ENCODE peak calls at places on chromosome 18, in eight cellular contexts. One of them, this sample, is unnamed.

GRCh38 chr18:46167971-46168370 is 63.8 kb downstream of the HAUS1 start:
- DNase-seq in ovary: no peak
- DNase-seq in GM12878: peak
- DNase-seq in spleen: peak
- DNase-seq in GM12892: peak
- DNase-seq in IMR-90: no peak
- DNase-seq in lower leg skin: no peak
- DNase-seq in GM12891: peak
- DNase-seq in this sample: no peak

GRCh38 chr18:46243673-46244072 is 139.5 kb downstream of the HAUS1 start:
- DNase-seq in lower leg skin: no peak
- DNase-seq in IMR-90: no peak
- DNase-seq in GM12891: no peak
- DNase-seq in GM12878: no peak
- DNase-seq in GM12892: no peak
- DNase-seq in spleen: no peak
- DNase-seq in ovary: no peak
- DNase-seq in this sample: no peak

GRCh38 chr18:13893418-13893760 is 21.9 kb downstream of the MC2R start:
- DNase-seq in GM12878: peak
- DNase-seq in lower leg skin: no peak
- DNase-seq in IMR-90: no peak
- DNase-seq in GM12892: peak
- DNase-seq in ovary: no peak
- DNase-seq in spleen: no peak
- DNase-seq in GM12891: peak
- DNase-seq in this sample: no peak

GRCh38 chr18:21241224-21242131 is 554 bp upstream of the GREB1L start:
- DNase-seq in spleen: no peak
- DNase-seq in ovary: peak
- DNase-seq in IMR-90: no peak
- DNase-seq in GM12891: peak
- DNase-seq in GM12892: no peak
- DNase-seq in lower leg skin: no peak
- DNase-seq in GM12878: no peak
- DNase-seq in this sample: no peak

GRCh38 chr18:54805571-54806334 is 22.5 kb upstream of the RAB27B start:
- DNase-seq in ovary: no peak
- DNase-seq in IMR-90: peak
- DNase-seq in GM12892: no peak
- DNase-seq in spleen: no peak
- DNase-seq in GM12878: no peak
- DNase-seq in GM12891: no peak
- DNase-seq in lower leg skin: no peak
- DNase-seq in this sample: no peak

GRCh38 chr18:4068552-4069158 is 386.5 kb downstream of the DLGAP1 start:
- DNase-seq in GM12892: no peak
- DNase-seq in GM12878: peak
- DNase-seq in IMR-90: peak
- DNase-seq in ovary: no peak
- DNase-seq in GM12891: peak
- DNase-seq in lower leg skin: no peak
- DNase-seq in spleen: no peak
- DNase-seq in this sample: no peak

GRCh38 chr18:43271593-43272432 is 5.5 kb downstream of the SYT4 start:
- DNase-seq in GM12878: no peak
- DNase-seq in GM12892: no peak
- DNase-seq in GM12891: no peak
- DNase-seq in ovary: no peak
- DNase-seq in IMR-90: peak
- DNase-seq in lower leg skin: no peak
- DNase-seq in spleen: no peak
- DNase-seq in this sample: no peak

GRCh38 chr18:68662779-68663178 is 52.1 kb downstream of the TMX3 start:
- DNase-seq in GM12892: no peak
- DNase-seq in lower leg skin: no peak
- DNase-seq in GM12891: no peak
- DNase-seq in ovary: no peak
- DNase-seq in spleen: no peak
- DNase-seq in GM12878: no peak
- DNase-seq in IMR-90: peak
- DNase-seq in this sample: no peak

GRCh38 chr18:74294526-74294925 is 2.8 kb upstream of the CYB5A start:
- DNase-seq in GM12878: no peak
- DNase-seq in GM12892: no peak
- DNase-seq in lower leg skin: no peak
- DNase-seq in ovary: no peak
- DNase-seq in IMR-90: no peak
- DNase-seq in GM12891: no peak
- DNase-seq in spleen: no peak
- DNase-seq in this sample: peak

GRCh38 chr18:74289946-74290478 is 1.8 kb downstream of the CYB5A start:
- DNase-seq in spleen: no peak
- DNase-seq in lower leg skin: no peak
- DNase-seq in IMR-90: no peak
- DNase-seq in ovary: no peak
- DNase-seq in GM12878: no peak
- DNase-seq in GM12892: no peak
- DNase-seq in GM12891: no peak
- DNase-seq in this sample: no peak

GRCh38 chr18:74290831-74291770 is 662 bp downstream of the CYB5A start:
- DNase-seq in GM12892: no peak
- DNase-seq in GM12891: no peak
- DNase-seq in ovary: peak
- DNase-seq in GM12878: no peak
- DNase-seq in IMR-90: no peak
- DNase-seq in spleen: peak
- DNase-seq in lower leg skin: no peak
- DNase-seq in this sample: peak

GRCh38 chr18:74292541-74292858 is 737 bp upstream of the CYB5A start:
- DNase-seq in lower leg skin: no peak
- DNase-seq in spleen: no peak
- DNase-seq in GM12891: no peak
- DNase-seq in IMR-90: no peak
- DNase-seq in ovary: no peak
- DNase-seq in GM12878: no peak
- DNase-seq in GM12892: no peak
- DNase-seq in this sample: no peak

DNA sequence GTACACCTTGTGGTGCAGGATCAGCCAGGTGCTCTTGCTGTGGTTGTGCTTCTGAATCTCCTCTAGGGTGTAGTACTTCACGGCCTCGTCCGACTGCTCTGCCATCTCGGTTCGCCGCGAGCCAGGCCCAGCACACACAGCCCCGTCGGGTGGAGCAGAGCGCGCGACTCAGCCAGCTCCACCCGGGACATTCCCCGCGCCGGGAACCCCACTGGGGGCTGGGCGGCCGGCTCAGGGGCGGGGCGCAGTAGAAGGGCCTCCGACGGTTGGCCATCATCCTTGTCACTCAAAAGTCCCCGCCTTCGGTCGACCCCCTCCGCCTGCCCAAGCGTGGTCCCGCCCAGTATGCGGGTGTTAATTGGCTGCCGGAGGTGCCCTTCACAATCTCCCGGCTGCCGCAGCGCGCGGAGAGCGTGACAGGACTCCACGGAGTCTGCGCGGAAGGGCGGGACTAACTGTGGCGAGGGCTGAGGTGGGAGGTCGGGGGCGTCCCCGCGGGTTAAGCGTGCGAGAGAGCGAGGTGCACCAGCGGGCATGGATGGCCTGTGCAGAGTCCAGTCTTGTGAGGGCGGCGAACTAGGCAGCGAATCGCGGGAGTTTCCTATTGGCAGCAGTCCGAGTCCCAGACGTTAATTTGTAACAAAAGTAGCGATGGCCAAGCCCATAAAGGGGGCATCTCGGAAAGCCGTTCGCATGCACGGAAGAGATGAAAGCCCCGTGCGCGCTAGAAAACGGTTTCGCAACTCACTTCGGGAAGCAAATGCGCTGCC is at the start of gene CYB5A:
- DNase-seq in lower leg skin: peak
- DNase-seq in IMR-90: peak
- DNase-seq in GM12892: peak
- DNase-seq in spleen: peak
- DNase-seq in GM12878: peak
- DNase-seq in GM12891: peak
- DNase-seq in ovary: peak
- DNase-seq in this sample: peak
- TF ChIP-seq POLR2A in lower leg skin: no peak
- TF ChIP-seq POLR2A in IMR-90: no peak
- TF ChIP-seq POLR2A in GM12892: peak
- TF ChIP-seq POLR2A in spleen: no peak
- TF ChIP-seq POLR2A in GM12878: peak
- TF ChIP-seq POLR2A in GM12891: no peak
- TF ChIP-seq POLR2A in ovary: peak
- TF ChIP-seq POLR2A in this sample: peak

DNA sequence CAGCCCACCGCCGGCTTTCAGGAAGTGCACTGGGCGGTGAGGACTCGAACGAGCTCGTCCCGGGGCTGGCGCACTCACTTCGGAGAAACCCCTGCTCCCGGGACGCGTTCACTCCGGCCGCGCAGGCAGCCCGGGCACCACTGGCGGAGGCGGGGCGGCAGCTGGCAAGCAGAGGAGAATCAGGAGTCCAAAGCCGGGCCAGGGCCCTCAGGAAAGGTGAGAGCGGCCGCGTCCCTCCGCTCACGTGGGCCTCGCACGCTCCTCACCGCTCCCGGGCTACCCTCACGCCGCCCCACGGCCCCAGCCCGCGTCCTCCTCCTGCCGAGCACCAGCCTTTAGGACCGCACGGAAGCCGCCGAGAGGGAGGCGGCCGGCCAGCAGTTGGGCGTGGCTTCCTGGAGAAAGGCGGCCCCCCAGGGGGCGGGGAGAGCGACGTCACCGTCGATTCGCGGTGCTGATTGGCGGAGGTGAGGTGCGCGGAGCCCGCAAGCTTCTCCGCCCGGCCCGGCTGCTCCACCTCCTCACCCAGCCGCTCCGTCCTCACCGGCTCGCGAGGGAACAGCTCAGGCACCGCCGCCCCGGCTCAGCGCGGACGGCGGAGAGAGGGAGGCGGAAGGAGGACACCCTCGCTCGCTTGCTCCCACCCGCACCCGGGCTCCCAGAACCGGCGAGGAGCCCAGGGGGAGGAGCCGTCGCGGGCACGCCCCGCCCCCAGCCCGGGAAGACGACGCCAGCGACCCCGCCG is at the start of gene ZCCHC2:
- DNase-seq in GM12878: peak
- DNase-seq in IMR-90: peak
- DNase-seq in GM12891: peak
- DNase-seq in spleen: peak
- DNase-seq in lower leg skin: peak
- DNase-seq in GM12892: peak
- DNase-seq in ovary: peak
- DNase-seq in this sample: peak
- TF ChIP-seq POLR2A in GM12878: peak
- TF ChIP-seq POLR2A in IMR-90: peak
- TF ChIP-seq POLR2A in GM12891: no peak
- TF ChIP-seq POLR2A in spleen: no peak
- TF ChIP-seq POLR2A in lower leg skin: peak
- TF ChIP-seq POLR2A in GM12892: peak
- TF ChIP-seq POLR2A in ovary: peak
- TF ChIP-seq POLR2A in this sample: peak

DNA sequence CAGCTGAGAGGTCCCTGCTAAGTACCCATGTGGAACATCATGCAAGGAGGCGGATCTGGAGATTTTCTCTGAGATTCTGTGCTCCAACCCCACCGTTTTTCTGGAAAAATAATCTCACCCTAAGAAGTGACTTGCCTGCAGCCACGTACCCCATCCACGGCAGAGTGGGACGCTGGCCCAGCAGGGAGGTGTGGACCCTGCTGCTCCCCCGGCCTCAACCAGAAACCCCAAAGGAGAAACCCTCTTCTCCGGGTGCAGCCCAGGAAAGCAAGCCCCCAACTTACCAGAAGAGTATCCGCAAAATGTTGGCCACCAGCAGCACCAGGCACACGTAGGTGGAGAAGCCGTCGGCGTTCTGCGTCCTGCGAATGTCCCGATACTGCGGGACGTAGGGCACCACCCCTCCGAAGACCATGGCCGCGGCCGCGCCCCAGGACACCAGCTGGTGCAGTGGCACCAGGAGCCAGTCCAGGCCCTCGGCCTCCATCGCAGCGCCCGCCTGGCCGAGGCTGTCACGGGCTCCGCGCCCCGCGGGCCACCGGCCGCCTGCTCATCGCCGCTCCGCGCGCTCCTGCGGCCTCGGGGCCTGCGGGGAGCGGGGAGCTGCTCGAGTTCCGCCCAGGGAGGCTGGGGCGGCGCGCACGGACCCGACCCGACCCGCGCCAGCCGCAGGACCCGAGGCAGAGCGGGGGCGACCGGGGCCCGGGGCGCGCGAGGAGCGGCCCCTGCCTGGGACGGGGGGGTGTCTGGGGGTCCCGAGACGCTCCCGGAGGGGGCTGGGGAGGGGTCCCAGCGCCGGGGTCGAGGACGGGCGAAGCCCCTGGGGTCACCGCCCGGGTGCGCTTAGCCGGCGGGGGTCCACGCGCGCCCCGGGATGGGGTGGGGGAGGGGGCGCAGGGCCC is 762 bp downstream of the SLC66A2 start:
- DNase-seq in GM12891: peak
- DNase-seq in spleen: peak
- DNase-seq in IMR-90: peak
- DNase-seq in ovary: no peak
- DNase-seq in GM12892: no peak
- DNase-seq in GM12878: no peak
- DNase-seq in lower leg skin: peak
- DNase-seq in this sample: peak
- TF ChIP-seq POLR2A in GM12891: no peak
- TF ChIP-seq POLR2A in spleen: no peak
- TF ChIP-seq POLR2A in IMR-90: no peak
- TF ChIP-seq POLR2A in ovary: no peak
- TF ChIP-seq POLR2A in GM12892: no peak
- TF ChIP-seq POLR2A in GM12878: peak
- TF ChIP-seq POLR2A in lower leg skin: no peak
- TF ChIP-seq POLR2A in this sample: no peak

DNA sequence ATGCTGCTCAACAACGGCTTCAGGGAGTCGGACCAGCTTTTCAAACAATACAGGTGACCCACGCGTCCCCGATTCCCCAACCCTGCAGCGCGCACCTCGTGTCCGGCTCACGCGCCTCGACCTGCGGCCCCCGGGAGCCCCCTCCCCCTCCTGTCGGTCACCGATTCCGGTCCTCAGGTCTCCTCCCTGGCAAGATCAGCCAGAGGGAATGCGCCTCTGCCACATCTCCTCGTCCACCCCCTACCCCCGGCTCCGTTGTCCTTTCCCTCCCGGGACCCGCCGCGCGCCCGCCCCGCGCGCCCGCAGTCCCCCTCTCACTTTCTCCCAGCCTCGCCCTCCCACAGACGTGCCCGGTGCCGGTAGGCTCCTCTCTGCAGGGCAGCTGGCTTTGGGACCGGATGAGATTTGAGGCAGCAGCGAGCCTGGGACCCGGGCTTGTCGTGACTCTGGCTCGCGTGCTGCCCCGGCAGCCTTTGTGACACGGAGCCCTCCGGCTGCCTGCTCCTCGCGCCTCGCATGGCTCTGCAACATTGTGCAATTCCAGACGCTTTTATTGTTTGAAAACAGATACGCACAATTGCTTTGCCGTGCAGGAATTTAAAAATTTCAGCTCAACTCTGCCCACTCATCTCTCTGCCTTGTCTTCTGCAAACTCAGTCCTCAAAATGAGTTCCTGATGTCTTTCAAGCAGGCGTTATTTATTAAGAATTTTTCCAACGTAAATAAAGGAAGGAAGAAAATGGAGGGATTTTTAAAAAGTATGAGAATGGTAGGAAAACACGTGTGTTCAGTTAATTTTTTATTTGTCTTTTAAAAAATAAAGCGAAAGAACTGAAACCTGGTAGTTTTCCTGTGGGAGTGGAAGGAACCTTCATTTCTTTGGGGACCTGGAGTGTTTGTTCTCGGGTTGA is 687 bp downstream of the TTC39C start:
- DNase-seq in GM12891: no peak
- DNase-seq in ovary: peak
- DNase-seq in GM12878: no peak
- DNase-seq in spleen: peak
- DNase-seq in GM12892: peak
- DNase-seq in IMR-90: peak
- DNase-seq in lower leg skin: peak
- DNase-seq in this sample: peak
- TF ChIP-seq POLR2A in GM12891: no peak
- TF ChIP-seq POLR2A in ovary: no peak
- TF ChIP-seq POLR2A in GM12878: no peak
- TF ChIP-seq POLR2A in spleen: no peak
- TF ChIP-seq POLR2A in GM12892: no peak
- TF ChIP-seq POLR2A in IMR-90: peak
- TF ChIP-seq POLR2A in lower leg skin: no peak
- TF ChIP-seq POLR2A in this sample: peak

This sample was measured in sigmoid colon.